ENCODE peak calls at places on chromosomes 16 and 17, in eight cellular contexts. Q, M, H, V, S, P, J and G are unnamed samples.

GRCh38 chr16:28317040-28317880 is 24.9 kb downstream of the SBK1 start:
- DNase-seq in Q (peak), M (peak), H (no peak), V (peak), S (peak), P (peak), J (peak), G (peak)

GRCh38 chr16:58638148-58639036 is 8.8 kb upstream of the CNOT1 start:
- DNase-seq in Q (peak), M (peak), H (no peak), V (peak), S (peak), P (no peak), J (no peak), G (no peak)

GRCh38 chr17:12987120-12987519 is 30.7 kb downstream of the ELAC2 start:
- DNase-seq in Q (no peak), M (peak), H (no peak), V (no peak), S (no peak), P (no peak), J (no peak), G (no peak)

GRCh38 chr17:82241183-82241925 is 12.5 kb downstream of the SLC16A3 start:
- DNase-seq in Q (peak), M (no peak), H (no peak), V (peak), S (peak), P (no peak), J (peak), G (no peak)

GRCh38 chr17:69743091-69743490 is 328.6 kb downstream of the MAP2K6 start:
- DNase-seq in Q (no peak), M (no peak), H (no peak), V (peak), S (no peak), P (no peak), J (no peak), G (no peak)

GRCh38 chr17:33778505-33779398 is 476.3 kb upstream of the CCL2 start:
- DNase-seq in Q (peak), M (peak), H (no peak), V (peak), S (no peak), P (peak), J (no peak), G (peak)

GRCh38 chr17:81285179-81285878 is 9.8 kb downstream of the SLC38A10 start:
- DNase-seq in Q (peak), M (no peak), H (no peak), V (peak), S (peak), P (peak), J (peak), G (peak)

GRCh38 chr17:27906623-27907022 is 13.5 kb upstream of the LYRM9 start:
- DNase-seq in Q (peak), M (no peak), H (no peak), V (no peak), S (no peak), P (no peak), J (no peak), G (no peak)

GRCh38 chr17:36066365-36066945 is 2.4 kb downstream of the CCL18 start:
- DNase-seq in Q (no peak), M (no peak), H (no peak), V (no peak), S (no peak), P (no peak), J (no peak), G (no peak)

GRCh38 chr16:55480228-55480655 is 1.2 kb downstream of the MMP2 start:
- DNase-seq in Q (peak), M (peak), H (no peak), V (peak), S (peak), P (no peak), J (peak), G (no peak)

GRCh38 chr16:83199012-83199411 is 572.2 kb downstream of the CDH13 start:
- DNase-seq in Q (no peak), M (no peak), H (no peak), V (no peak), S (no peak), P (no peak), J (no peak), G (no peak)

GRCh38 chr17:82858376-82859126 is 18.7 kb upstream of the ZNF750 start:
- DNase-seq in Q (no peak), M (no peak), H (no peak), V (no peak), S (no peak), P (no peak), J (no peak), G (no peak)

GRCh38 chr16:57950382-57950781 is 20.5 kb downstream of the CNGB1 start:
- DNase-seq in Q (no peak), M (no peak), H (no peak), V (no peak), S (no peak), P (no peak), J (no peak), G (no peak)

GRCh38 chr17:66724581-66725341 is 110.2 kb upstream of the CACNG5 start:
- DNase-seq in Q (no peak), M (no peak), H (no peak), V (peak), S (no peak), P (no peak), J (no peak), G (no peak)

GRCh38 chr17:70621593-70621992 is 452.3 kb downstream of the KCNJ2 start:
- DNase-seq in Q (no peak), M (no peak), H (no peak), V (peak), S (no peak), P (no peak), J (no peak), G (no peak)

GRCh38 chr17:8048236-8048635 is 9.4 kb downstream of the ALOX15B start:
- DNase-seq in Q (no peak), M (no peak), H (no peak), V (no peak), S (no peak), P (no peak), J (no peak), G (no peak)

GRCh38 chr16:15757630-15758251 is 99.1 kb downstream of the MYH11 start:
- DNase-seq in Q (no peak), M (peak), H (no peak), V (no peak), S (no peak), P (peak), J (no peak), G (no peak)

GRCh38 chr17:10139560-10139959 is 58.8 kb downstream of the GAS7 start:
- DNase-seq in Q (no peak), M (no peak), H (no peak), V (no peak), S (no peak), P (no peak), J (no peak), G (no peak)

GRCh38 chr16:11316331-11317015 is 28.8 kb upstream of the RMI2 start:
- DNase-seq in Q (no peak), M (peak), H (no peak), V (peak), S (no peak), P (no peak), J (no peak), G (no peak)

DNA sequence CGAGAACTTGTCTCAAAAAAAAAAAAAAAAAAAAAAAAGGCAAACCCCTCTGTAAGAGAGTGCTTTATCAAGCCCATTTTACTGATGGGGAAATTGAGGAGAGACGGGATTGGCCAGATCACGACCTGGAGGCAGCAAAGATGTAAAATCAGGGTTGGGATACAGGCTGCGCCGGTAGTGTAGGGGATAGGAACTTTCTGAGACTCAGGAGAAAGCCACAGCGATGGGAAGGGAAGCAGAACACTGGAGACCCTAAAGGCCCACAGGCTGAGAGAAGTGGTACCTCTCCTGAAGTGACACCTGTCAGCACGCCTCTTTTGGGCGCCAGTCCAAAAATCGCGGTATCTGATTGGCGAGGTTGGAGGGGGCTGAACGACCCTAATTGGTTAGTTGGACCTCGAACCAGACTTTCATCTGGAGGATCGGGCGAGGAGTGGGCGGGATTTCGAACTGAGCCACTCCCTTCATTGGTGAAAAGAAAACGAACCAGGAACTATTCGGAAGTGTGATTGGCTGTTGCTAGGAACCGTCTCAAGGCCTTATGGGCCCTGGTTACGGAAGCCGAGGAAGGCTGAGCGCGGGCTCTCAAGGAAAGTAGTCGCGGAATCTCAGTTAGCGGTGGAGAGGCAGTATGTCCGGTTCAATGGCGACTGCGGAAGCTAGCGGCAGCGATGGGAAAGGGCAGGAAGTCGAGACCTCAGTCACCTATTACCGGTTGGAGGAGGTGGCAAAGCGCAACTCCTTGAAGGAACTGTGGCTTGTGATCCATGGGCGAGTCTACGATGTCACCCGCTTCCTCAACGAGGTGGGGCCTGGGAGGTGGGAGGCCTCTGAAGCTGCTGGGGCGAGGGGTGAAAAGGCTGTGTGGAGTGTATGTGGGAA is at the start of gene CYB5B:
- DNase-seq in Q (peak), M (peak), H (peak), V (peak), S (peak), P (peak), J (peak), G (peak)
- TF ChIP-seq CTCF in Q (no peak), M (no peak), H (peak), V (no peak), S (no peak), P (no peak), J (no peak), G (no peak)

GRCh38 chr16:6146874-6147425 is 1049.4 kb upstream of the EEF2KMT start:
- DNase-seq in Q (no peak), M (no peak), H (no peak), V (no peak), S (no peak), P (no peak), J (no peak), G (no peak)
- TF ChIP-seq CTCF in Q (no peak), M (no peak), H (no peak), V (no peak), S (no peak), P (no peak), J (no peak), G (no peak)

DNA sequence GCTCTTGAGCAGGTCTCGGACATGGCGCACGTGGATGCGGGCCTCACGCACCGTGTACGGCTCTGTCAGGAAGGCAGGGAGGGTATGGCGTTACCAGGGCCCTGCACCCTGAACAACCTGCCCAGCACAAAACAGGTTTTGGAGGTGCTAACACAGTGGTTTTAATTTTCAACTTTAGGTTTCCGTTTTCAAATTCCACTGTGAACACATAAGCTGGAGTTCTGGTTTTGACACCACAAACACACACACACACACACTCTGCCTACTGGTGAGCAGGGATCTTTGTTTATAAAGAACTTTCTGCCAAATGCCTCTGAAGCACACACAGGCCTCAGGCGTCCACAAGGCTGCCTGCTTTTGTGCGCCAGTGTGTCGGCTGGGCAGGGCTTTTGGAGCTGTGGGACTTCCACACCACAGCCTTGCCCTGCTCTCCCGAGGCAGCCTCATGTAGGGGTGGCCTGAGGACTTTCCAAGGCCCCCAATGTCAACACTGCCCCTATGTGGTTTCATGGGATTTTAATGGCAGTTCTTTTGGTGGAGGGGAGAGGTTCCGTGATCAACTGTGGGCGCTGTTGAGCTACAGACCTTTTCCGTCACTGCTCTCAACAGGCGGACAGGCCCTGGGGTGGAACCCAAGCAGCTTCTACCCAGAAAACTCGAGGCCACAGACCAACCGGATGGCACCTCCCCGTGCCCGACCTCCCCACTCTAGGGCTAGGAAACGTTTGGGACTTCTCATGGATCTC is 9.4 kb downstream of the CLUH start:
- DNase-seq in Q (peak), M (peak), H (no peak), V (no peak), S (peak), P (no peak), J (no peak), G (no peak)
- TF ChIP-seq CTCF in Q (no peak), M (no peak), H (no peak), V (no peak), S (no peak), P (no peak), J (no peak), G (no peak)

DNA sequence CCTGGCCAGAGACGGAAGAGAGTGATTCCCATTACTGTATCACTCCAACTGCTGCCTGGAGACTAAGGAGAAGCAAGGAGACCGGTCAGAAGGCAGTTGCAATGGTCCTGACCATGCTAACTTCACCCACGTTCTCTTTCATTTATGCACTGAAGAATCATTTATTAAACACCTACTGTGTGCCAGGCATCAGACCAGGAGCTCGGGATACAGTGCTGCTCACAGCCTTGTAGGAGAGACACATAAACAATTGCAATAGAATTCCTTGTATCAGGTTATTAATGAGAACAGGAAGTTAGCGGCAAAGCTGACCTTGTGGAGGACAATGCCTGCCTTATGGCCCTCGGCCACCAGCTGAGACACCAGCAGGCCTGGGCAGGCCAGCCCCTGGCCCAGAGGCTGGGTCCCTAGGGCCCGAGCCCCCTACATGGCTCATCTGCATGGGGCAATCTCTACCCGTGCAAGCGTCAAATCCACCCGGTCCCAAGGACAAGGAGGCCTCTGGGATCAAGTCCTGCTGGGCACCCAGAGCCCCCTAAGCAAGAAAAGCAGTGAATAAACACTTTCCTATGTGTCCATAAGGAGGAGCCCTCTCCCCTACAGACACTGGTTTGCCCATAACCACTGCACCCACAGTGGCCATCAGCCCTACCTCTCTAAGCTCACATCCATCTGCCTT is 8.6 kb upstream of the ENPP7 start:
- DNase-seq in Q (peak), M (peak), H (no peak), V (peak), S (no peak), P (no peak), J (no peak), G (no peak)
- TF ChIP-seq CTCF in Q (no peak), M (peak), H (no peak), V (no peak), S (no peak), P (no peak), J (no peak), G (no peak)